ENCODE peak calls at places on chromosomes 4 and X, in four cellular contexts. G is fibroblast of lung, L is Caco-2, K is tibial nerve. C is an unnamed sample.

GRCh38 chr4:179625391-179625790 is 2183.2 kb upstream of the AGA start:
- DNase-seq in G (peak; percentile 95), K (no peak), L (no peak), C (no peak)

GRCh38 chr4:8617486-8618040 is 25.0 kb downstream of the CPZ start:
- DNase-seq in L (no peak), K (no peak), G (no peak), C (no peak)

GRCh38 chr4:14168919-14169318 is 541.4 kb upstream of the BOD1L1 start:
- DNase-seq in L (no peak), G (peak; percentile 85), K (no peak), C (peak; percentile 43)

GRCh38 chr4:36551697-36552214 is 270.3 kb downstream of the DTHD1 start:
- DNase-seq in G (no peak), K (no peak), L (no peak), C (no peak)

GRCh38 chrX:56812515-56813105 is 83.6 kb downstream of the NBDY start:
- DNase-seq in G (no peak), K (no peak), L (no peak), C (no peak)

GRCh38 chr4:10079951-10080873 is 36.4 kb downstream of the WDR1 start:
- DNase-seq in K (no peak), G (no peak), L (no peak), C (no peak)

GRCh38 chr4:176309046-176309445 is 10.7 kb upstream of the SPCS3 start:
- DNase-seq in G (no peak), K (no peak), L (no peak), C (no peak)

GRCh38 chrX:22039541-22039940 is 7.4 kb downstream of the PHEX start:
- DNase-seq in K (no peak), L (no peak), G (no peak), C (no peak)

GRCh38 chrX:46589977-46590723 is 16.6 kb downstream of the CHST7 start:
- DNase-seq in L (no peak), K (no peak), G (peak; percentile 72), C (no peak)

GRCh38 chr4:25908491-25908901 is 5.5 kb upstream of the SMIM20 start:
- DNase-seq in K (no peak), G (peak; percentile 97), L (no peak), C (peak; percentile 96)

GRCh38 chrX:10486373-10486772 is 134.0 kb downstream of the MID1 start:
- DNase-seq in L (no peak), G (peak; percentile 81), K (no peak), C (no peak)

GRCh38 chr4:67087897-67088296 is 457.4 kb downstream of the CENPC start:
- DNase-seq in G (no peak), L (peak; percentile 55), K (peak; percentile 21), C (no peak)

GRCh38 chr4:86306816-86307215 is 53.0 kb downstream of the MAPK10 start:
- DNase-seq in G (peak; percentile 87), L (no peak), K (no peak), C (peak; percentile 6)

GRCh38 chr4:110589297-110589696 is 33.6 kb downstream of the PITX2 start:
- DNase-seq in G (no peak), L (no peak), K (no peak), C (no peak)

GRCh38 chrX:66863721-66864120 is 224.8 kb upstream of the EDA2R start:
- DNase-seq in G (no peak), K (no peak), L (no peak), C (no peak)

GRCh38 chr4:149845643-149846208 is 30.1 kb upstream of the IQCM start:
- DNase-seq in G (no peak), K (no peak), L (no peak), C (no peak)

GRCh38 chr4:64969081-64969480 is 559.8 kb upstream of the TECRL start:
- DNase-seq in L (no peak), K (no peak), G (no peak), C (no peak)
- H3K4me3 ChIP-seq in L (no peak overlapping the region), K (no peak overlapping the region), G (no peak overlapping the region), C (no peak overlapping the region)

GRCh38 chrX:7068939-7069367 is 78.6 kb upstream of the STS start:
- DNase-seq in G (no peak), L (no peak), K (no peak), C (no peak)
- TF ChIP-seq CTCF in G (peak; percentile 16), L (no peak), K (no peak), C (peak; percentile 39)

GRCh38 chr4:54726907-54727306 is 69.2 kb downstream of the KIT start:
- DNase-seq in G (no peak), L (no peak), K (no peak), C (no peak)
- H3K4me3 ChIP-seq in G (no peak overlapping the region), L (no peak overlapping the region), K (no peak overlapping the region), C (no peak overlapping the region)

GRCh38 chrX:65532016-65532415 is 2.6 kb downstream of the LAS1L start:
- DNase-seq in G (no peak), K (no peak), L (no peak), C (no peak)
- TF ChIP-seq CTCF in G (no peak), K (no peak), L (no peak), C (no peak)

GRCh38 chrX:150365953-150366911 is 3.1 kb downstream of the MAMLD1 start:
- DNase-seq in L (no peak), G (peak; percentile 54), K (peak; percentile 56), C (no peak)

GRCh38 chrX:150364347-150365050 is 1.4 kb downstream of the MAMLD1 start:
- DNase-seq in G (peak; percentile 23), L (no peak), K (peak; percentile 14), C (no peak)

GRCh38 chrX:150365051-150365952 is 2.2 kb downstream of the MAMLD1 start:
- DNase-seq in K (peak; percentile 56), L (no peak), G (peak; percentile 58), C (no peak)

GRCh38 chrX:150363561-150364346 is 637 bp downstream of the MAMLD1 start:
- DNase-seq in L (no peak), K (peak; percentile 13), G (peak; percentile 43), C (no peak)

GRCh38 chrX:150366951-150367545 is 3.9 kb downstream of the MAMLD1 start:
- DNase-seq in L (no peak), K (no peak), G (peak; percentile 68), C (no peak)
- H3K4me3 ChIP-seq in L (no peak overlapping the region), K (peak overlapping the region; percentile 70), G (peak overlapping the region; percentile 52), C (peak overlapping the region; percentile 56)

GRCh38 chr4:18366762-18367358 is 345.3 kb upstream of the LCORL start:
- DNase-seq in K (no peak), L (peak; percentile 19), G (peak; percentile 10), C (no peak)
- TF ChIP-seq CTCF in K (peak; percentile 29), L (peak; percentile 60), G (peak; percentile 54), C (peak; percentile 14)

GRCh38 chrX:41027388-41027787 is 57.9 kb upstream of the USP9X start:
- DNase-seq in G (peak; percentile 76), L (no peak), K (no peak), C (no peak)
- H3K4me3 ChIP-seq in G (no peak overlapping the region), L (no peak overlapping the region), K (no peak overlapping the region), C (no peak overlapping the region)